ENCODE peak calls at places on chromosomes 12 and 14, in eight cellular contexts. Q is pancreas; O is stomach; F is lower lobe of right lung; M is lung; G is CD8-positive, alpha-beta T cell; Y is upper lobe of right lung; H is mucosa of descending colon. X is an unnamed sample.

GRCh38 chr12:4791497-4791896 is 71.3 kb downstream of the GALNT8 start:
- DNase-seq in Q (no peak), O (no peak), F (no peak), M (no peak), G (no peak), Y (no peak), H (no peak), X (no peak)

GRCh38 chr12:1529862-1530591 is 64.4 kb downstream of the FBXL14 start:
- DNase-seq in Q (peak; percentile 71), O (no peak), F (no peak), M (no peak), G (no peak), Y (peak; percentile 60), H (peak; percentile 61), X (no peak)

GRCh38 chr14:87102979-87103378 is 890.0 kb downstream of the GALC start:
- DNase-seq in Q (no peak), O (no peak), F (no peak), M (no peak), G (no peak), Y (no peak), H (no peak), X (no peak)

GRCh38 chr14:35155962-35156361 is 33.6 kb downstream of the PRORP start:
- DNase-seq in Q (no peak), O (no peak), F (no peak), M (no peak), G (no peak), Y (no peak), H (no peak), X (no peak)

GRCh38 chr12:77104792-77105191 is 39.4 kb upstream of the E2F7 start:
- DNase-seq in Q (no peak), O (no peak), F (no peak), M (no peak), G (no peak), Y (no peak), H (no peak), X (no peak)

GRCh38 chr12:49956663-49957569 is 4.8 kb upstream of the AQP5 start:
- DNase-seq in Q (no peak), O (no peak), F (no peak), M (no peak), G (no peak), Y (no peak), H (no peak), X (no peak)

GRCh38 chr12:132545183-132545953 is 55.4 kb downstream of the FBRSL1 start:
- DNase-seq in Q (no peak), O (no peak), F (no peak), M (no peak), G (no peak), Y (no peak), H (no peak), X (no peak)

GRCh38 chr14:34354556-34354955 is 107.5 kb downstream of the SPTSSA start:
- DNase-seq in Q (no peak), O (no peak), F (no peak), M (no peak), G (no peak), Y (no peak), H (no peak), X (no peak)

GRCh38 chr14:105061428-105062047 is 3.7 kb downstream of the GPR132 start:
- DNase-seq in Q (peak; percentile 61), O (peak; percentile 44), F (peak; percentile 72), M (no peak), G (no peak), Y (peak; percentile 76), H (peak; percentile 69), X (peak; percentile 94)

GRCh38 chr12:19482036-19482435 is 42.7 kb downstream of the AEBP2 start:
- DNase-seq in Q (no peak), O (no peak), F (no peak), M (no peak), G (no peak), Y (no peak), H (no peak), X (no peak)

GRCh38 chr12:4794503-4794902 is 74.3 kb downstream of the GALNT8 start:
- DNase-seq in Q (no peak), O (no peak), F (no peak), M (no peak), G (no peak), Y (no peak), H (no peak), X (no peak)

GRCh38 chr14:89303452-89304435 is 113.3 kb downstream of the FOXN3 start:
- DNase-seq in Q (no peak), O (peak; percentile 36), F (peak; percentile 65), M (peak; percentile 50), G (no peak), Y (peak; percentile 73), H (no peak), X (peak; percentile 79)

GRCh38 chr12:48863296-48863695 is 2.4 kb downstream of the RND1 start:
- DNase-seq in Q (no peak), O (no peak), F (no peak), M (no peak), G (no peak), Y (no peak), H (no peak), X (no peak)

GRCh38 chr12:7638764-7639570 is 26.7 kb downstream of the APOBEC1 start:
- DNase-seq in Q (peak; percentile 64), O (peak; percentile 81), F (peak; percentile 77), M (peak; percentile 84), G (peak; percentile 82), Y (peak; percentile 69), H (peak; percentile 45), X (peak; percentile 88)

GRCh38 chr12:7642287-7642686 is 23.4 kb downstream of the APOBEC1 start:
- DNase-seq in Q (no peak), O (no peak), F (no peak), M (no peak), G (no peak), Y (no peak), H (no peak), X (no peak)

GRCh38 chr12:7645395-7646177 is 20.1 kb downstream of the APOBEC1 start:
- DNase-seq in Q (no peak), O (no peak), F (no peak), M (no peak), G (no peak), Y (no peak), H (no peak), X (no peak)

GRCh38 chr12:7646178-7646475 is 19.6 kb downstream of the APOBEC1 start:
- DNase-seq in Q (no peak), O (no peak), F (no peak), M (no peak), G (no peak), Y (no peak), H (no peak), X (no peak)

DNA sequence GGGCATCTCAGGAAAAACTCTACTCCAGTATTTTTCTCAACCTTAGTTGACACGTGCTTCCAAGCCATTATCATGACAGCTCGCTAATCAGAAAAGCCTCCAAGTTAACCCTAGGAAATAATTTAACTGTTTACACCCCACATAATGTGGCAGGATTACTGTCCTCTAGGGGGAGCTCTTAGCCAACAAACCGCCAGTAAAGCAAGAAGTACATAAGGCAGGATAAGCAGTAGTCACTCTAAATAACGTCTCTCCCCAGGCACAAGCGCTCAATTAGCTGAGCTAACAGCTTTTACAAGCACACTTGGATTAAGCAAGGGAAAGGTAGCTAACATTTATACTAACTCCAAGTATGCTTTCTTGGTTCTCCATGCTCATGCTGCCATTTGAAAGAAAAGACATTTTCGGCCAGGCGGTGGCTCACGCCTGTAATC is 22.8 kb downstream of the APOBEC1 start:
- DNase-seq in Q (no peak), O (no peak), F (no peak), M (no peak), G (no peak), Y (no peak), H (no peak), X (no peak)
- TF ChIP-seq CTCF in Q (peak; percentile 7), O (peak; percentile 17), F (peak; percentile 35), M (no peak), G (peak; percentile 20), Y (peak; percentile 37), H (no peak), X (peak; percentile 42)

DNA sequence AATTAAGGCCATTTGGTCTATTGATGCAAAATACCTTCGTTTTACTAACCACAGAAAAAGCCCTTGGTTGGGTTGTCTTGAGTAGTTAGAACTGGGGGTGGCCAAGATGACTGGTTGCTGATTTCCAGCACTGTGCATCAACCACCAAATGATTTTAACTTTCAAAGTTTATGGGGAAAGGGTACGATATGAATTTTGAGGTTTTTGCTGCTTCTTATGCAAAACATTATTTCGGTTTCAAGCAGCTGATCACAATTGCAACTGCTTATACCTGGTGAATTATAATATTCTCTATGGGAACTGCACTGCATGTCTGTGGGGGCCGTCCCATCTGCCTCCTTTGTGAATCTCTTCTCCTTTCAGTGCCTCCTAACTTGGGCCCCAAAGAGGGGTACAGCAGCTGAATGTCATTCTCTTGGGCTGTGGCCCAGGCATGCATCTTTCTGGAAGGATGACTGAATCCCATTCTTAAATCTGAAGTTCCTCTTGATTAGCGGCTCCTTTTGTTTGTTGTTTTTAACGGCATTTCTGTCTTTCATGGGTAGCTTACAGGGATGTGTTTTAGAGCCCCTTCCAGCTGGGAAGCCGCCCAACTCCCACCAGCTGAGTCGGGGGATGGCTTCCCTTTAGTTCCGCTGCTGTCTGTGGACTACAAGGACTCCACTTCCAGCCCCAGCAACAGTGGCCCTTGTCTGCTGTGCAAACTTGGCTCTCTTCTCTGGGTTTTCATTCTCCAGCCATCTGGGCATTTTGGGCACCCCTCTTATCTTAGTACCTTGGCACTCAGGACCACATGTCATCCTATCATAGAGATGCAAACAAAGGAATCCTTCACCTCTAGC is 479.8 kb downstream of the ZFP36L1 start:
- DNase-seq in Q (no peak), O (no peak), F (no peak), M (no peak), G (no peak), Y (no peak), H (no peak), X (no peak)
- H3K4me1 ChIP-seq in Q (peaks cover 44% of the 10 kb centered on the region), O (peaks cover 26% of the 10 kb centered on the region), F (peaks cover 15% of the 10 kb centered on the region), M (peaks cover 2% of the 10 kb centered on the region), G (no peaks in the 10 kb centered on the region), Y (peaks cover 11% of the 10 kb centered on the region), H (peaks cover 2% of the 10 kb centered on the region), X (peaks cover 44% of the 10 kb centered on the region)

DNA sequence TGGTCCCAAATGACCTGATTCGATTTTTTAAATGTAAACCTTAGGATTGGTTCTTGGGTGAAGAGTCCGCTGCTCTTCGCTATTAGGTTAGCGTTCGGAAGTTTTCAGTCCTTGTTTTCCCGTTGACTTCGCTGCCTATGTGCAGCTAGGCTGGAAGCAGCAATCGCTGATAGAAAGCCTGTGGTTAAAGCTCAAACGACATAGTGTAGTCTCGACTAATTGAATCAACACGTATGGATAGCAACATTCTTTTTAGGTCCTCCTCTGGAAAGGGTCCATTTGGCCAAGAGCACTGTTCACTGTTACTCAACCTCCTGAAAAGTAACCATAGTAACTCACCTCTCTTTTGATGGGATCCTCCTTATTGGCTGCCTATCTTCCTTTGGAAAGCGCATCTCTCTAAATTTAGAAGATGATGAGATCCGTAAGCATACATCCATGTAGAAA is 355.5 kb downstream of the SNAPC1 start:
- DNase-seq in Q (no peak), O (no peak), F (no peak), M (no peak), G (no peak), Y (no peak), H (no peak), X (no peak)
- H3K4me3 ChIP-seq in Q (peak overlapping the region; percentile 21), O (peak overlapping the region; percentile 32), F (peak overlapping the region; percentile 32), M (no peak overlapping the region), G (peak overlapping the region; percentile 48), Y (peak overlapping the region; percentile 21), H (no peak overlapping the region), X (peak overlapping the region; percentile 66)

GRCh38 chr12:80709811-80710726 is 2.6 kb downstream of the MYF6 start:
- DNase-seq in Q (no peak), O (no peak), F (no peak), M (no peak), G (no peak), Y (no peak), H (no peak), X (no peak)
- TF ChIP-seq CTCF in Q (no peak), O (no peak), F (no peak), M (no peak), G (no peak), Y (no peak), H (no peak), X (no peak)

X was measured in spleen.